ENCODE peak calls at places on chromosomes 16 and 17, in ten cellular contexts. One of them, this sample, is unnamed.

GRCh38 chr17:32258383-32259121 is 7.1 kb upstream of the RHBDL3 start:
- DNase-seq in AG09309: no peak
- DNase-seq in cardiac fibroblast: no peak
- DNase-seq in AG10803: no peak
- DNase-seq in tibial nerve: no peak
- DNase-seq in sigmoid colon: no peak
- DNase-seq in ovary: no peak
- DNase-seq in kidney: peak
- DNase-seq in BJ: no peak
- DNase-seq in A673: peak
- DNase-seq in this sample: no peak

GRCh38 chr17:46822388-46822921 is 4.0 kb upstream of the WNT3 start:
- DNase-seq in AG09309: no peak
- DNase-seq in cardiac fibroblast: no peak
- DNase-seq in AG10803: no peak
- DNase-seq in tibial nerve: no peak
- DNase-seq in sigmoid colon: no peak
- DNase-seq in ovary: no peak
- DNase-seq in kidney: no peak
- DNase-seq in BJ: no peak
- DNase-seq in A673: no peak
- DNase-seq in this sample: no peak

GRCh38 chr16:79970091-79970490 is 369.6 kb upstream of the MAF start:
- DNase-seq in AG09309: no peak
- DNase-seq in cardiac fibroblast: no peak
- DNase-seq in AG10803: no peak
- DNase-seq in tibial nerve: no peak
- DNase-seq in sigmoid colon: no peak
- DNase-seq in ovary: no peak
- DNase-seq in kidney: no peak
- DNase-seq in BJ: no peak
- DNase-seq in A673: no peak
- DNase-seq in this sample: no peak

GRCh38 chr17:41972571-41973411 is 6.2 kb downstream of the CNP start:
- DNase-seq in AG09309: no peak
- DNase-seq in cardiac fibroblast: no peak
- DNase-seq in AG10803: no peak
- DNase-seq in tibial nerve: no peak
- DNase-seq in sigmoid colon: no peak
- DNase-seq in ovary: peak
- DNase-seq in kidney: peak
- DNase-seq in BJ: no peak
- DNase-seq in A673: no peak
- DNase-seq in this sample: no peak

GRCh38 chr17:33580215-33580614 is 287.1 kb upstream of the ASIC2 start:
- DNase-seq in AG09309: no peak
- DNase-seq in cardiac fibroblast: no peak
- DNase-seq in AG10803: no peak
- DNase-seq in tibial nerve: no peak
- DNase-seq in sigmoid colon: no peak
- DNase-seq in ovary: no peak
- DNase-seq in kidney: no peak
- DNase-seq in BJ: no peak
- DNase-seq in A673: no peak
- DNase-seq in this sample: no peak

GRCh38 chr16:10069374-10069773 is 112.9 kb downstream of the GRIN2A start:
- DNase-seq in AG09309: no peak
- DNase-seq in cardiac fibroblast: no peak
- DNase-seq in AG10803: no peak
- DNase-seq in tibial nerve: no peak
- DNase-seq in sigmoid colon: no peak
- DNase-seq in ovary: no peak
- DNase-seq in kidney: no peak
- DNase-seq in BJ: no peak
- DNase-seq in A673: no peak
- DNase-seq in this sample: no peak

GRCh38 chr16:19410435-19411153 is 7.1 kb upstream of the TMC5 start:
- DNase-seq in AG09309: no peak
- DNase-seq in cardiac fibroblast: no peak
- DNase-seq in AG10803: no peak
- DNase-seq in tibial nerve: no peak
- DNase-seq in sigmoid colon: no peak
- DNase-seq in ovary: no peak
- DNase-seq in kidney: no peak
- DNase-seq in BJ: no peak
- DNase-seq in A673: peak
- DNase-seq in this sample: no peak

GRCh38 chr17:81016575-81016974 is 18.4 kb upstream of the BAIAP2 start:
- DNase-seq in AG09309: no peak
- DNase-seq in cardiac fibroblast: no peak
- DNase-seq in AG10803: no peak
- DNase-seq in tibial nerve: no peak
- DNase-seq in sigmoid colon: no peak
- DNase-seq in ovary: no peak
- DNase-seq in kidney: no peak
- DNase-seq in BJ: no peak
- DNase-seq in A673: no peak
- DNase-seq in this sample: no peak

GRCh38 chr16:89200850-89201466 is 621 bp upstream of the SLC22A31 start:
- DNase-seq in AG09309: no peak
- DNase-seq in cardiac fibroblast: no peak
- DNase-seq in AG10803: no peak
- DNase-seq in tibial nerve: no peak
- DNase-seq in sigmoid colon: no peak
- DNase-seq in ovary: no peak
- DNase-seq in kidney: peak
- DNase-seq in BJ: no peak
- DNase-seq in A673: no peak
- DNase-seq in this sample: no peak

GRCh38 chr17:42843358-42843934 is 934 bp upstream of the AOC2 start:
- DNase-seq in AG09309: peak
- DNase-seq in cardiac fibroblast: peak
- DNase-seq in AG10803: peak
- DNase-seq in tibial nerve: no peak
- DNase-seq in sigmoid colon: no peak
- DNase-seq in ovary: no peak
- DNase-seq in kidney: no peak
- DNase-seq in BJ: no peak
- DNase-seq in A673: peak
- DNase-seq in this sample: no peak

GRCh38 chr17:50887705-50888245 is 21.6 kb upstream of the TOB1 start:
- DNase-seq in AG09309: no peak
- DNase-seq in cardiac fibroblast: no peak
- DNase-seq in AG10803: no peak
- DNase-seq in tibial nerve: no peak
- DNase-seq in sigmoid colon: no peak
- DNase-seq in ovary: no peak
- DNase-seq in kidney: no peak
- DNase-seq in BJ: no peak
- DNase-seq in A673: no peak
- DNase-seq in this sample: no peak

GRCh38 chr17:44928136-44928535 is 12.8 kb upstream of the GFAP start:
- DNase-seq in AG09309: no peak
- DNase-seq in cardiac fibroblast: no peak
- DNase-seq in AG10803: no peak
- DNase-seq in tibial nerve: no peak
- DNase-seq in sigmoid colon: peak
- DNase-seq in ovary: no peak
- DNase-seq in kidney: peak
- DNase-seq in BJ: no peak
- DNase-seq in A673: no peak
- DNase-seq in this sample: no peak

GRCh38 chr17:82390860-82391435 is 19.4 kb downstream of the UTS2R start:
- DNase-seq in AG09309: no peak
- DNase-seq in cardiac fibroblast: no peak
- DNase-seq in AG10803: no peak
- DNase-seq in tibial nerve: no peak
- DNase-seq in sigmoid colon: no peak
- DNase-seq in ovary: no peak
- DNase-seq in kidney: peak
- DNase-seq in BJ: no peak
- DNase-seq in A673: no peak
- DNase-seq in this sample: no peak

GRCh38 chr17:1315891-1316403 is 36.5 kb downstream of the TRARG1 start:
- DNase-seq in AG09309: no peak
- DNase-seq in cardiac fibroblast: no peak
- DNase-seq in AG10803: no peak
- DNase-seq in tibial nerve: no peak
- DNase-seq in sigmoid colon: no peak
- DNase-seq in ovary: no peak
- DNase-seq in kidney: no peak
- DNase-seq in BJ: no peak
- DNase-seq in A673: peak
- DNase-seq in this sample: no peak

GRCh38 chr17:58960068-58960467 is 146.6 kb downstream of the TRIM37 start:
- DNase-seq in AG09309: peak
- DNase-seq in cardiac fibroblast: peak
- DNase-seq in AG10803: peak
- DNase-seq in tibial nerve: no peak
- DNase-seq in sigmoid colon: no peak
- DNase-seq in ovary: no peak
- DNase-seq in kidney: no peak
- DNase-seq in BJ: peak
- DNase-seq in A673: peak
- DNase-seq in this sample: peak

GRCh38 chr17:79761894-79762570 is 15.9 kb upstream of the CBX2 start:
- DNase-seq in AG09309: no peak
- DNase-seq in cardiac fibroblast: no peak
- DNase-seq in AG10803: no peak
- DNase-seq in tibial nerve: no peak
- DNase-seq in sigmoid colon: no peak
- DNase-seq in ovary: no peak
- DNase-seq in kidney: peak
- DNase-seq in BJ: no peak
- DNase-seq in A673: no peak
- DNase-seq in this sample: no peak

GRCh38 chr16:53668869-53669268 is 34.8 kb downstream of the RPGRIP1L start:
- DNase-seq in AG09309: no peak
- DNase-seq in cardiac fibroblast: peak
- DNase-seq in AG10803: no peak
- DNase-seq in tibial nerve: no peak
- DNase-seq in sigmoid colon: no peak
- DNase-seq in ovary: no peak
- DNase-seq in kidney: no peak
- DNase-seq in BJ: no peak
- DNase-seq in A673: no peak
- DNase-seq in this sample: no peak

GRCh38 chr17:42891539-42892152 is 9.0 kb upstream of the G6PC1 start:
- DNase-seq in AG09309: no peak
- DNase-seq in cardiac fibroblast: peak
- DNase-seq in AG10803: peak
- DNase-seq in tibial nerve: no peak
- DNase-seq in sigmoid colon: peak
- DNase-seq in ovary: peak
- DNase-seq in kidney: peak
- DNase-seq in BJ: no peak
- DNase-seq in A673: no peak
- DNase-seq in this sample: no peak

GRCh38 chr17:7352910-7353635 is 1.1 kb downstream of the KCTD11 start:
- DNase-seq in AG09309: no peak
- DNase-seq in cardiac fibroblast: no peak
- DNase-seq in AG10803: no peak
- DNase-seq in tibial nerve: no peak
- DNase-seq in sigmoid colon: no peak
- DNase-seq in ovary: peak
- DNase-seq in kidney: peak
- DNase-seq in BJ: no peak
- DNase-seq in A673: no peak
- DNase-seq in this sample: no peak
- H3K4me3 ChIP-seq in AG09309: peak
- H3K4me3 ChIP-seq in cardiac fibroblast: peak
- H3K4me3 ChIP-seq in AG10803: peak
- H3K4me3 ChIP-seq in tibial nerve: peak
- H3K4me3 ChIP-seq in sigmoid colon: peak
- H3K4me3 ChIP-seq in ovary: peak
- H3K4me3 ChIP-seq in kidney: peak
- H3K4me3 ChIP-seq in BJ: peak
- H3K4me3 ChIP-seq in A673: peak
- H3K4me3 ChIP-seq in this sample: peak

GRCh38 chr16:2671741-2672140 is 10.6 kb upstream of the KCTD5 start:
- DNase-seq in AG09309: no peak
- DNase-seq in cardiac fibroblast: no peak
- DNase-seq in AG10803: no peak
- DNase-seq in tibial nerve: no peak
- DNase-seq in sigmoid colon: no peak
- DNase-seq in ovary: no peak
- DNase-seq in kidney: no peak
- DNase-seq in BJ: no peak
- DNase-seq in A673: no peak
- DNase-seq in this sample: no peak

GRCh38 chr16:2675714-2676113 is 6.6 kb upstream of the KCTD5 start:
- DNase-seq in AG09309: no peak
- DNase-seq in cardiac fibroblast: no peak
- DNase-seq in AG10803: no peak
- DNase-seq in tibial nerve: no peak
- DNase-seq in sigmoid colon: peak
- DNase-seq in ovary: no peak
- DNase-seq in kidney: no peak
- DNase-seq in BJ: no peak
- DNase-seq in A673: no peak
- DNase-seq in this sample: no peak

GRCh38 chr16:2673066-2673999 is 9.0 kb upstream of the KCTD5 start:
- DNase-seq in AG09309: peak
- DNase-seq in cardiac fibroblast: peak
- DNase-seq in AG10803: peak
- DNase-seq in tibial nerve: peak
- DNase-seq in sigmoid colon: peak
- DNase-seq in ovary: peak
- DNase-seq in kidney: peak
- DNase-seq in BJ: peak
- DNase-seq in A673: peak
- DNase-seq in this sample: peak

GRCh38 chr16:2675021-2675420 is 7.3 kb upstream of the KCTD5 start:
- DNase-seq in AG09309: no peak
- DNase-seq in cardiac fibroblast: no peak
- DNase-seq in AG10803: no peak
- DNase-seq in tibial nerve: no peak
- DNase-seq in sigmoid colon: peak
- DNase-seq in ovary: no peak
- DNase-seq in kidney: no peak
- DNase-seq in BJ: no peak
- DNase-seq in A673: no peak
- DNase-seq in this sample: no peak
- TF ChIP-seq CTCF in AG09309: no peak
- TF ChIP-seq CTCF in cardiac fibroblast: no peak
- TF ChIP-seq CTCF in AG10803: no peak
- TF ChIP-seq CTCF in tibial nerve: no peak
- TF ChIP-seq CTCF in sigmoid colon: no peak
- TF ChIP-seq CTCF in ovary: no peak
- TF ChIP-seq CTCF in kidney: no peak
- TF ChIP-seq CTCF in BJ: no peak
- TF ChIP-seq CTCF in A673: no peak
- TF ChIP-seq CTCF in this sample: no peak

GRCh38 chr17:16516594-16517018 is 24.6 kb upstream of the LRRC75A start:
- DNase-seq in AG09309: no peak
- DNase-seq in cardiac fibroblast: peak
- DNase-seq in AG10803: peak
- DNase-seq in tibial nerve: no peak
- DNase-seq in sigmoid colon: no peak
- DNase-seq in ovary: peak
- DNase-seq in kidney: no peak
- DNase-seq in BJ: peak
- DNase-seq in A673: peak
- DNase-seq in this sample: peak
- H3K4me3 ChIP-seq in AG09309: peak
- H3K4me3 ChIP-seq in cardiac fibroblast: peak
- H3K4me3 ChIP-seq in AG10803: peak
- H3K4me3 ChIP-seq in tibial nerve: no peak
- H3K4me3 ChIP-seq in sigmoid colon: peak
- H3K4me3 ChIP-seq in ovary: no peak
- H3K4me3 ChIP-seq in kidney: no peak
- H3K4me3 ChIP-seq in BJ: peak
- H3K4me3 ChIP-seq in A673: peak
- H3K4me3 ChIP-seq in this sample: no peak

GRCh38 chr17:77208217-77208808 is 67.5 kb downstream of the SEC14L1 start:
- DNase-seq in AG09309: peak
- DNase-seq in cardiac fibroblast: peak
- DNase-seq in AG10803: peak
- DNase-seq in tibial nerve: no peak
- DNase-seq in sigmoid colon: no peak
- DNase-seq in ovary: no peak
- DNase-seq in kidney: no peak
- DNase-seq in BJ: peak
- DNase-seq in A673: no peak
- DNase-seq in this sample: peak
- TF ChIP-seq CTCF in AG09309: peak
- TF ChIP-seq CTCF in cardiac fibroblast: no peak
- TF ChIP-seq CTCF in AG10803: peak
- TF ChIP-seq CTCF in tibial nerve: peak
- TF ChIP-seq CTCF in sigmoid colon: no peak
- TF ChIP-seq CTCF in ovary: peak
- TF ChIP-seq CTCF in kidney: peak
- TF ChIP-seq CTCF in BJ: peak
- TF ChIP-seq CTCF in A673: no peak
- TF ChIP-seq CTCF in this sample: peak

This sample was measured in HFF-Myc.